ENCODE peak calls at places on chromosomes 1 and 21, in seven cellular contexts. N is dorsolateral prefrontal cortex, E is GM23338, Q is thoracic aorta, Y is lower lobe of right lung, T is type B pancreatic cell, I is BJ. S is an unnamed sample.

GRCh38 chr1:1460540-1461130 is 10.9 kb upstream of the ATAD3B start:
- DNase-seq in N (no peak), T (no peak), I (no peak), E (no peak), Q (no peak), Y (no peak), S (no peak)

GRCh38 chr1:26890467-26890796 is 349 bp upstream of the GPN2 start:
- DNase-seq in E (no peak), I (no peak), T (no peak), Q (no peak), N (no peak), Y (no peak), S (no peak)

GRCh38 chr1:214658785-214659184 is 55.8 kb downstream of the CENPF start:
- DNase-seq in I (no peak), Q (no peak), N (no peak), T (no peak), E (peak), Y (no peak), S (no peak)

GRCh38 chr1:234755449-234755863 is 145.5 kb upstream of the IRF2BP2 start:
- DNase-seq in N (peak), E (no peak), Y (peak), T (no peak), I (peak), Q (peak), S (no peak)

GRCh38 chr1:12191242-12192032 is 24.6 kb downstream of the TNFRSF1B start:
- DNase-seq in Y (no peak), E (peak), Q (no peak), T (no peak), N (no peak), I (no peak), S (no peak)

GRCh38 chr21:24225432-24225831 is 1381.8 kb downstream of the MRPL39 start:
- DNase-seq in Q (no peak), N (no peak), Y (no peak), T (no peak), I (no peak), E (no peak), S (no peak)

GRCh38 chr21:31352841-31353240 is 8.8 kb upstream of the TIAM1 start:
- DNase-seq in N (no peak), I (no peak), T (no peak), E (no peak), Q (no peak), Y (no peak), S (no peak)

GRCh38 chr1:14037101-14037807 is 337.3 kb downstream of the PRDM2 start:
- DNase-seq in Y (no peak), N (no peak), Q (no peak), E (no peak), T (no peak), I (no peak), S (no peak)

GRCh38 chr21:42652527-42653491 is 612 bp upstream of the PDE9A start:
- DNase-seq in N (peak), E (peak), I (no peak), Y (peak), Q (no peak), T (no peak), S (no peak)

GRCh38 chr1:227318003-227318851 is at the start of gene CDC42BPA:
- DNase-seq in I (peak), Y (peak), E (peak), Q (peak), N (peak), T (peak), S (peak)

GRCh38 chr1:145845514-145846161 is at the start of gene NUDT17:
- DNase-seq in T (peak), Y (peak), E (peak), I (no peak), Q (peak), N (peak), S (peak)

GRCh38 chr1:145846191-145846590 is 761 bp downstream of the NUDT17 start:
- DNase-seq in T (no peak), I (no peak), E (peak), N (no peak), Y (no peak), Q (no peak), S (peak)

GRCh38 chr1:145845144-145845513 is 301 bp upstream of the NUDT17 start:
- DNase-seq in N (no peak), I (no peak), E (no peak), Q (no peak), T (no peak), Y (no peak), S (peak)

GRCh38 chr1:145847827-145848226 is 2.4 kb downstream of the NUDT17 start:
- DNase-seq in I (no peak), Y (no peak), Q (no peak), T (no peak), E (no peak), N (no peak), S (no peak)

DNA sequence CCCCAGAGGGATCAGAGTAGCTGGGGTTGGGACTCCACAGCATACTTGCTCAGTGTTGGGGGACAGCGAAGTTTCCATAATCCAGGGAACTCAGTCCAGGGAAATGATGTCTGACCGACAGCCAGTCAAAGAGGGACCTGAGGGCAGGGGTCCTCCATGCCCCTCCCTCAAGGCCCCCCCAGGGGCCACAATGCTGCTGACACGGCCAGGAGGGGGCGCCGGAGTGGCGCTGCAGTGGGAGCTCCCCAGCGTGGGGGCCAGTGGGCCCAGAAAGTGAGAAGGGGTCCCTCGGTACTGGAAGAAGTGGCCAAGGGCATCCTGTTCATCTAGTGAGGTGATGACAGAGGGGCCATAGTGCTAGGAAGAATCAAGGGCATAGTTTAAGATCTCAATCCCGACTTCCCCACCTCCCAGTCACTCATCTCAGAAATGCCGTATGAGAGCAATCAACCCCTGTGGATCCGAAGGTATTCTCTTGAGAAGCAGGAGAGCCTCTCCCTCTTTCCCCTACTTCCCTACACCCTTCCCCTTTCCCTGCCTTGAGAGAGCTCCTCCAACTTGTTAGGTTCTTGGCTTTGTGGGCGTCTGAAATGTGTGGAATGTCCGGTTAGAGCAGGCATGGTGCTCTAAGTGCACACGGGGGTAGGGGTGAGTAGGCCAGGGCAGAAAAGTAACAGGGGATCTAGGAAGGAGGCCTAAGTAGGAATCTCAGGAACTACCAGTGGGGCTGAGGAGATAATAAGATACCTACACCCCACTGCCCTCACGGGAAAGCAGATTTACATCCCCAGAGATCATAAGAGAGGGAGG is 4.1 kb downstream of the NUDT17 start:
- DNase-seq in T (no peak), E (peak), Y (no peak), I (peak), N (no peak), Q (no peak), S (no peak)
- TF ChIP-seq CTCF in T (peak), E (peak), Y (peak), I (peak), N (no peak), Q (peak), S (no peak)

DNA sequence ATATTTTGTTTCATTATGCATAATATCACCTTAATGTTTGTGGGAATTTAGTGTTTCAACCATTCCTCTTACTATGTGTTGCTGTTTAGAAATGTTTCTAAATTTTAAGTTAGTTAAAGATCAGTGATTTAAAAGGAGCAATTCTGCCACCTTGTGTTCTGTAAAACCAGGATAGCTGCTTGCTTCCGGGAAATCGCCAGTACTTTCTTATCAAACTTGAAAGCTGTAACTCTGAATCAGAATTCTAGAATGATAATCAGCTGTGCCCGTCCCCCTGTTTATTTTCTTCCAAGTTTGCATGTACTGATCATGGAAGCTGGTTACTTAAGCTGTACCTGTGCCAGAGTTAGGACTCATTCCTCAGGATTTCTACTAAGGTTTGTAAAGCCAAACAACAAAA is 656.4 kb downstream of the LTN1 start:
- DNase-seq in Q (no peak), T (no peak), E (peak), I (peak), N (no peak), Y (no peak), S (no peak)
- TF ChIP-seq CTCF in Q (peak), T (peak), E (peak), I (peak), N (peak), Y (peak), S (no peak)

GRCh38 chr1:54863267-54863665 is 23.7 kb downstream of the DHCR24 start:
- DNase-seq in N (no peak), Q (no peak), Y (no peak), E (no peak), I (no peak), T (no peak), S (no peak)
- TF ChIP-seq CTCF in N (no peak), Q (no peak), Y (no peak), E (no peak), I (no peak), T (no peak), S (no peak)

GRCh38 chr1:39088658-39089057 is 62.5 kb downstream of the NDUFS5 start:
- DNase-seq in Y (no peak), I (no peak), E (no peak), Q (no peak), T (no peak), N (no peak), S (no peak)
- TF ChIP-seq CTCF in Y (no peak), I (no peak), E (no peak), Q (no peak), T (no peak), N (no peak), S (no peak)

DNA sequence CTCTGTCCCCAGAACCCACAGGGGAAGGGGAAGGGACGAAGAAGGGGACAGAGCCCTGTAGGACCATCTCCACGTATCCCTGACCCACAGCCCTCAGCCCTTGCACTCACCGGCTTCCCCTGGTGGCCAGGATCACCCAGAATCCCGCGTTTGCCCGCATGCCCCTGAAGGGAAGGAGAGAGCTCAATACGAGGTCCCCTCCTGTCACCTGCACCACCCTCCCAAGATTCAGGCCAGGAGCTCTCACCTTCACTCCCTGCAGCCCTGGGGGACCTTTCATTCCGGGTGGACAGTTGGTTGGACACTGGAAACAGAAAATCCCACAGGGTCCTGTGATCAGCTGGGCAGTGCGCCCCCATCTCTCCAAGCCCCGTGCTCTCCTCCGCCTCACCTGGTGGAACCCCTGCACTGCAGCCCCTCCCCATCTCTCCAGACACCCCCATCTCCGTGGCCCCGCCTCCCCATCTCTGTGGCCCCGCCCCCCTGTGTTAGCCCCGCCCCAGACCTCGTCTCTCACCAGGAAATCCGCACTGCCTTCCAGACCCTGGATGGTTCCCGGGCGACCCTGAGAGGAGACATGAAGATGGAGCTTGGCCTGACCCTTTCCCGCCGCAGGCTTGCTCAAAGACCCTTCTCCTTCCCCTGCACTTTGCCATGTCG is 6.0 kb downstream of the COL9A2 start:
- DNase-seq in Q (no peak), I (no peak), Y (no peak), T (no peak), N (no peak), E (peak), S (no peak)
- TF ChIP-seq CTCF in Q (no peak), I (no peak), Y (no peak), T (no peak), N (no peak), E (peak), S (no peak)

DNA sequence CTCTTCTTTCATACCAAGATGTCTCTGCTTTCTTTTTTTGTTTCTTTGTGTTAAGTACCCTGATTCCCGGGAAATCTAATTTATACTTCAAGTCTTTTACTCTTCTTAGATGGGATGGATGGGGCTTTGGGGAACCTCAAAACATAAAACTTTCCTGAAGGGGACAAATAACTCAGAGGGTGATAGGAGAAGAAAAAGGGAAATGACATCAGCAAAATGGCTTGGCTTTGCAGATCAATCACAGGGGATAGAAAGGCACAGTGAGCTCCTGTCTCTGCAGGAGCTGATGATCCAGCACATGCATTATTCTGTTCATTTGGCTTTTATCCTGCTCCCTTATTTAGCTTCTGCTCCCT is 1.4 kb upstream of the CA14 start:
- DNase-seq in Q (no peak), I (no peak), Y (no peak), E (no peak), N (no peak), T (no peak), S (no peak)
- TF ChIP-seq CTCF in Q (no peak), I (no peak), Y (no peak), E (no peak), N (no peak), T (no peak), S (no peak)

GRCh38 chr21:37257967-37258877 is 8.9 kb downstream of the VPS26C start:
- DNase-seq in T (peak), I (peak), E (peak), Q (no peak), Y (peak), N (peak), S (peak)
- TF ChIP-seq CTCF in T (no peak), I (no peak), E (no peak), Q (no peak), Y (no peak), N (no peak), S (no peak)

S was measured in GM10248.